ENCODE peak calls at places on chromosomes 12 and 14, in seven cellular contexts. One of them, this sample, is unnamed.

GRCh38 chr14:20757963-20758362 is 10.2 kb upstream of the EDDM3B start:
- DNase-seq in tibial nerve: no peak
- DNase-seq in astrocyte of the spinal cord: no peak
- DNase-seq in osteocyte: no peak
- DNase-seq in Right ventricle myocardium superior: no peak
- DNase-seq in psoas muscle: no peak
- DNase-seq in A549: no peak
- DNase-seq in this sample: no peak

GRCh38 chr14:37988472-37988871 is 219.2 kb upstream of the SSTR1 start:
- DNase-seq in tibial nerve: no peak
- DNase-seq in psoas muscle: no peak
- DNase-seq in astrocyte of the spinal cord: peak; percentile 2
- DNase-seq in A549: no peak
- DNase-seq in Right ventricle myocardium superior: no peak
- DNase-seq in osteocyte: no peak
- DNase-seq in this sample: no peak

GRCh38 chr12:65522956-65523857 is 244.7 kb downstream of the MSRB3 start:
- DNase-seq in tibial nerve: no peak
- DNase-seq in osteocyte: no peak
- DNase-seq in psoas muscle: no peak
- DNase-seq in A549: no peak
- DNase-seq in astrocyte of the spinal cord: no peak
- DNase-seq in Right ventricle myocardium superior: no peak
- DNase-seq in this sample: peak; percentile 50

GRCh38 chr12:54370218-54370730 is 6.0 kb upstream of the GPR84 start:
- DNase-seq in Right ventricle myocardium superior: peak; percentile 86
- DNase-seq in A549: peak; percentile 92
- DNase-seq in astrocyte of the spinal cord: peak; percentile 80
- DNase-seq in psoas muscle: peak; percentile 83
- DNase-seq in tibial nerve: peak; percentile 42
- DNase-seq in osteocyte: peak; percentile 95
- DNase-seq in this sample: peak; percentile 90

GRCh38 chr14:22850944-22851790 is 14.8 kb downstream of the MMP14 start:
- DNase-seq in tibial nerve: peak; percentile 77
- DNase-seq in psoas muscle: peak; percentile 88
- DNase-seq in A549: no peak
- DNase-seq in osteocyte: no peak
- DNase-seq in astrocyte of the spinal cord: peak; percentile 95
- DNase-seq in Right ventricle myocardium superior: peak; percentile 94
- DNase-seq in this sample: no peak

GRCh38 chr14:46108228-46108627 is 543.4 kb downstream of the RPL10L start:
- DNase-seq in A549: no peak
- DNase-seq in Right ventricle myocardium superior: no peak
- DNase-seq in osteocyte: no peak
- DNase-seq in astrocyte of the spinal cord: no peak
- DNase-seq in psoas muscle: no peak
- DNase-seq in tibial nerve: no peak
- DNase-seq in this sample: no peak

GRCh38 chr12:74401035-74401434 is 136.6 kb upstream of the ATXN7L3B start:
- DNase-seq in osteocyte: no peak
- DNase-seq in astrocyte of the spinal cord: no peak
- DNase-seq in Right ventricle myocardium superior: no peak
- DNase-seq in A549: peak; percentile 11
- DNase-seq in tibial nerve: no peak
- DNase-seq in psoas muscle: no peak
- DNase-seq in this sample: no peak

GRCh38 chr14:90532826-90533525 is 136.1 kb downstream of the CALM1 start:
- DNase-seq in osteocyte: no peak
- DNase-seq in astrocyte of the spinal cord: no peak
- DNase-seq in tibial nerve: no peak
- DNase-seq in psoas muscle: no peak
- DNase-seq in Right ventricle myocardium superior: peak; percentile 12
- DNase-seq in A549: no peak
- DNase-seq in this sample: no peak

GRCh38 chr14:87013583-87013982 is 979.4 kb downstream of the GALC start:
- DNase-seq in astrocyte of the spinal cord: peak; percentile 69
- DNase-seq in A549: no peak
- DNase-seq in Right ventricle myocardium superior: no peak
- DNase-seq in tibial nerve: no peak
- DNase-seq in osteocyte: no peak
- DNase-seq in psoas muscle: no peak
- DNase-seq in this sample: peak; percentile 15

This sample was measured in cardiac muscle cell.